ENCODE peak calls at places on chromosomes 5 and 9, in seven cellular contexts. K, F, E, A, R, P and L are unnamed samples. For H3K9me3, the result is how much of the 10 kb centered on the place peaks cover.

GRCh38 chr9:1366300-1366699 is 316.1 kb downstream of the DMRT2 start:
- DNase-seq in P (no peak), F (no peak), K (no peak), E (no peak), A (no peak), R (no peak), L (no peak)

GRCh38 chr5:170644501-170644900 is 139.0 kb upstream of the GABRP start:
- DNase-seq in F (no peak), E (no peak), P (no peak), A (no peak), R (no peak), K (no peak), L (no peak)

GRCh38 chr9:136117291-136118060 is 1.2 kb downstream of the TMEM250 start:
- DNase-seq in E (no peak), K (peak), R (peak), F (no peak), A (peak), P (no peak), L (no peak)

GRCh38 chr9:114163517-114163924 is 8.2 kb downstream of the COL27A1 start:
- DNase-seq in F (no peak), K (peak), E (peak), A (peak), P (no peak), R (peak), L (peak)

GRCh38 chr5:72300590-72301339 is 19.3 kb downstream of the MRPS27 start:
- DNase-seq in R (peak), P (no peak), K (no peak), A (no peak), F (no peak), E (no peak), L (no peak)

GRCh38 chr5:140630296-140630695 is 2.7 kb downstream of the CD14 start:
- DNase-seq in P (no peak), F (no peak), A (no peak), K (no peak), E (no peak), R (peak), L (no peak)

GRCh38 chr9:93053781-93054331 is 4.6 kb upstream of the SUSD3 start:
- DNase-seq in E (no peak), P (no peak), A (no peak), R (no peak), K (no peak), F (no peak), L (no peak)

GRCh38 chr9:131678499-131679111 is 61.3 kb downstream of the RAPGEF1 start:
- DNase-seq in P (peak), F (peak), A (no peak), K (peak), R (peak), E (peak), L (peak)

GRCh38 chr5:127827451-127827850 is 124.3 kb downstream of the CCDC192 start:
- DNase-seq in E (no peak), F (no peak), K (no peak), P (no peak), R (no peak), A (no peak), L (no peak)

GRCh38 chr5:42569953-42570548 is 146.8 kb downstream of the GHR start:
- DNase-seq in K (no peak), R (no peak), P (no peak), E (no peak), A (no peak), F (no peak), L (no peak)

GRCh38 chr5:76365558-76365957 is 37.5 kb upstream of the IQGAP2 start:
- DNase-seq in P (no peak), K (no peak), F (no peak), A (no peak), R (no peak), E (no peak), L (no peak)

GRCh38 chr5:87359106-87359505 is 53.6 kb downstream of the CCNH start:
- DNase-seq in K (no peak), P (no peak), F (no peak), R (no peak), E (no peak), A (no peak), L (no peak)

GRCh38 chr9:111599092-111599947 is at the start of gene PTGR1:
- DNase-seq in R (peak), P (peak), A (peak), K (peak), E (peak), F (peak), L (peak)

GRCh38 chr5:76689321-76690026 is 26.5 kb upstream of the F2R start:
- DNase-seq in K (no peak), P (no peak), E (peak), A (no peak), F (peak), R (peak), L (no peak)

GRCh38 chr5:78399115-78399514 is 38.7 kb downstream of the SCAMP1 start:
- DNase-seq in P (no peak), R (no peak), F (no peak), K (no peak), E (peak), A (no peak), L (no peak)
- H3K9me3 ChIP-seq in P (under half), R (under half), F (under half), K (under half), E (under half), A (under half), L (under half)

GRCh38 chr9:127539259-127539981 is 72.7 kb upstream of the STXBP1 start:
- DNase-seq in E (peak), R (peak), P (no peak), F (no peak), A (no peak), K (no peak), L (no peak)
- H3K27ac ChIP-seq in E (peak), R (peak), P (no peak), F (peak), A (no peak), K (no peak), L (peak)

GRCh38 chr9:96817973-96818372 is 36.3 kb downstream of the ZNF782 start:
- DNase-seq in P (no peak), R (no peak), F (no peak), A (no peak), E (no peak), K (no peak), L (no peak)
- H3K9me3 ChIP-seq in P (under half), R (under half), F (half or more), A (half or more), E (under half), K (half or more), L (half or more)

DNA sequence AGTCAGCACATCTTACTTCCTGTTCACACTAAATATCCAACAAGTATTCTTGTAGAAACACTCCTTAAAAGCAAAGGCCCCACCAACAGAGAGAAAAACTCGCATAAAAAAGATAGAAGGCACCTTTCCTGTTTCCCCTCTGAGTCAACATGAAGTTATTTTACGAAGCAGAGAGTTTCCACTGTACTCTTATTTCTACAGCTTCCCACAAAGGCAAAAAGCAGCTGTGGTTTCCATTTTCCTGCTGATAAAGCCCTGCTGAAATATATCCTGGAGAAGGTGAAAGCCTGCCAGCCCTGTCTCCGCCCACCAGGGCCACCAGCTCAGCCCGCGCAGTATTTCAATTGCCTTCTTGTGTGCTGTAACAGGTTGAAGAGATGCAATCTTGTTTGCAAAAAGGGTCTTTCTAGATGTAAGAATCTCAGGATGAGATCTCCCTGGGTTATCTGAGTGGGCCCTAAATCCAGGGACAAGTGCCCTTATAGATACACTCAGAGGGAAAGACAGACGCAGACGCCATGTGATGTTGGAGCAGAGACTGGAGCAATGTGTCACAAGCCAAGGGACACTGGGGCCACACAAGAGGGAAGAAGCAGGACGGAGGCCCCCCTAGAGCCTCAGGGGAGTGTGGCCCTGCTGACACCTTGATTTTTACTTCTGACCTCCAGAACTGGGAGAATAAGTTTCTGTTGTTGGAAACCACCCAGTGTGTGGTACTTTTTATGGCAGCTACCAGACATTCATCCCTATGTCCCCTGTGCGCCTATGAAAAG is 19.9 kb downstream of the SEMA4D start:
- DNase-seq in R (no peak), A (no peak), F (peak), P (no peak), K (peak), E (peak), L (no peak)
- H3K27ac ChIP-seq in R (no peak), A (no peak), F (peak), P (peak), K (no peak), E (peak), L (no peak)